ENCODE peak calls at places on chromosomes 7 and 10, in seven cellular contexts. One of them, this sample, is unnamed.

GRCh38 chr10:24153016-24153415 is 55.9 kb upstream of the KIAA1217 start:
- DNase-seq in esophagus muscularis mucosa: peak; percentile 82
- DNase-seq in activated CD4-positive, alpha-beta T cell treated with anti-CD3 and anti-CD28 coated beads for 48 hours: no peak
- DNase-seq in fibroblast of the conjunctiva: no peak
- DNase-seq in NCI-H510A treated with DMSO at 0.1 percent for 48 hours: no peak
- DNase-seq in GM20000: no peak
- DNase-seq in activated CD8-positive, alpha-beta memory T cell treated with anti-CD3 and anti-CD28 coated beads for 48 hours: no peak
- DNase-seq in this sample: no peak

GRCh38 chr10:69360485-69361302 is 56.0 kb downstream of the TACR2 start:
- DNase-seq in esophagus muscularis mucosa: no peak
- DNase-seq in fibroblast of the conjunctiva: peak; percentile 74
- DNase-seq in NCI-H510A treated with DMSO at 0.1 percent for 48 hours: no peak
- DNase-seq in activated CD4-positive, alpha-beta T cell treated with anti-CD3 and anti-CD28 coated beads for 48 hours: no peak
- DNase-seq in activated CD8-positive, alpha-beta memory T cell treated with anti-CD3 and anti-CD28 coated beads for 48 hours: no peak
- DNase-seq in GM20000: no peak
- DNase-seq in this sample: peak; percentile 72

GRCh38 chr7:39709768-39710291 is 86.5 kb downstream of the RALA start:
- DNase-seq in activated CD4-positive, alpha-beta T cell treated with anti-CD3 and anti-CD28 coated beads for 48 hours: no peak
- DNase-seq in esophagus muscularis mucosa: no peak
- DNase-seq in activated CD8-positive, alpha-beta memory T cell treated with anti-CD3 and anti-CD28 coated beads for 48 hours: no peak
- DNase-seq in NCI-H510A treated with DMSO at 0.1 percent for 48 hours: peak; percentile 76
- DNase-seq in GM20000: peak; percentile 43
- DNase-seq in fibroblast of the conjunctiva: peak; percentile 94
- DNase-seq in this sample: peak; percentile 85

GRCh38 chr7:19408821-19409220 is 263.6 kb upstream of the FERD3L start:
- DNase-seq in fibroblast of the conjunctiva: no peak
- DNase-seq in GM20000: no peak
- DNase-seq in esophagus muscularis mucosa: no peak
- DNase-seq in activated CD4-positive, alpha-beta T cell treated with anti-CD3 and anti-CD28 coated beads for 48 hours: no peak
- DNase-seq in NCI-H510A treated with DMSO at 0.1 percent for 48 hours: no peak
- DNase-seq in activated CD8-positive, alpha-beta memory T cell treated with anti-CD3 and anti-CD28 coated beads for 48 hours: no peak
- DNase-seq in this sample: no peak

GRCh38 chr7:43824963-43825362 is 44.4 kb downstream of the MRPS24 start:
- DNase-seq in fibroblast of the conjunctiva: no peak
- DNase-seq in NCI-H510A treated with DMSO at 0.1 percent for 48 hours: no peak
- DNase-seq in GM20000: no peak
- DNase-seq in esophagus muscularis mucosa: no peak
- DNase-seq in activated CD4-positive, alpha-beta T cell treated with anti-CD3 and anti-CD28 coated beads for 48 hours: no peak
- DNase-seq in activated CD8-positive, alpha-beta memory T cell treated with anti-CD3 and anti-CD28 coated beads for 48 hours: no peak
- DNase-seq in this sample: no peak

GRCh38 chr7:128888039-128888755 is 22.3 kb downstream of the KCP start:
- DNase-seq in fibroblast of the conjunctiva: no peak
- DNase-seq in esophagus muscularis mucosa: no peak
- DNase-seq in activated CD4-positive, alpha-beta T cell treated with anti-CD3 and anti-CD28 coated beads for 48 hours: no peak
- DNase-seq in GM20000: no peak
- DNase-seq in NCI-H510A treated with DMSO at 0.1 percent for 48 hours: no peak
- DNase-seq in activated CD8-positive, alpha-beta memory T cell treated with anti-CD3 and anti-CD28 coated beads for 48 hours: no peak
- DNase-seq in this sample: no peak

GRCh38 chr10:6532321-6532720 is 47.8 kb downstream of the PRKCQ start:
- DNase-seq in activated CD8-positive, alpha-beta memory T cell treated with anti-CD3 and anti-CD28 coated beads for 48 hours: no peak
- DNase-seq in activated CD4-positive, alpha-beta T cell treated with anti-CD3 and anti-CD28 coated beads for 48 hours: peak; percentile 34
- DNase-seq in NCI-H510A treated with DMSO at 0.1 percent for 48 hours: no peak
- DNase-seq in esophagus muscularis mucosa: no peak
- DNase-seq in GM20000: no peak
- DNase-seq in fibroblast of the conjunctiva: no peak
- DNase-seq in this sample: no peak

GRCh38 chr10:102473445-102474331 is 22.3 kb upstream of the C10orf95 start:
- DNase-seq in activated CD4-positive, alpha-beta T cell treated with anti-CD3 and anti-CD28 coated beads for 48 hours: no peak
- DNase-seq in esophagus muscularis mucosa: no peak
- DNase-seq in NCI-H510A treated with DMSO at 0.1 percent for 48 hours: no peak
- DNase-seq in activated CD8-positive, alpha-beta memory T cell treated with anti-CD3 and anti-CD28 coated beads for 48 hours: no peak
- DNase-seq in fibroblast of the conjunctiva: no peak
- DNase-seq in GM20000: no peak
- DNase-seq in this sample: no peak

GRCh38 chr10:48655426-48656240 is 29.0 kb upstream of the WDFY4 start:
- DNase-seq in esophagus muscularis mucosa: peak; percentile 93
- DNase-seq in fibroblast of the conjunctiva: peak; percentile 20
- DNase-seq in activated CD4-positive, alpha-beta T cell treated with anti-CD3 and anti-CD28 coated beads for 48 hours: peak; percentile 21
- DNase-seq in NCI-H510A treated with DMSO at 0.1 percent for 48 hours: no peak
- DNase-seq in GM20000: no peak
- DNase-seq in activated CD8-positive, alpha-beta memory T cell treated with anti-CD3 and anti-CD28 coated beads for 48 hours: no peak
- DNase-seq in this sample: no peak